ENCODE peak calls at places on chromosomes 6 and 20, in ten cellular contexts. One of them, this sample, is unnamed.

GRCh38 chr20:43017241-43018030 is 172.3 kb downstream of the PTPRT start:
- DNase-seq in right lobe of liver: no peak
- DNase-seq in AG04450: no peak
- DNase-seq in transverse colon: no peak
- DNase-seq in adrenal gland: no peak
- DNase-seq in endodermal cell: peak; percentile 52
- DNase-seq in psoas muscle: no peak
- DNase-seq in vagina: no peak
- DNase-seq in IMR-90: no peak
- DNase-seq in body of pancreas: no peak
- DNase-seq in this sample: no peak

GRCh38 chr6:116008470-116009229 is 52.0 kb downstream of the FRK start:
- DNase-seq in psoas muscle: peak; percentile 37
- DNase-seq in body of pancreas: no peak
- DNase-seq in vagina: no peak
- DNase-seq in IMR-90: peak; percentile 58
- DNase-seq in endodermal cell: no peak
- DNase-seq in transverse colon: no peak
- DNase-seq in adrenal gland: peak; percentile 67
- DNase-seq in right lobe of liver: no peak
- DNase-seq in AG04450: no peak
- DNase-seq in this sample: peak; percentile 79

GRCh38 chr6:168165373-168165772 is 86.4 kb upstream of the FRMD1 start:
- DNase-seq in endodermal cell: no peak
- DNase-seq in psoas muscle: no peak
- DNase-seq in vagina: peak; percentile 67
- DNase-seq in IMR-90: no peak
- DNase-seq in AG04450: no peak
- DNase-seq in body of pancreas: no peak
- DNase-seq in transverse colon: no peak
- DNase-seq in right lobe of liver: no peak
- DNase-seq in adrenal gland: no peak
- DNase-seq in this sample: no peak

GRCh38 chr6:148770408-148771211 is 23.8 kb downstream of the UST start:
- DNase-seq in body of pancreas: no peak
- DNase-seq in right lobe of liver: no peak
- DNase-seq in AG04450: no peak
- DNase-seq in endodermal cell: no peak
- DNase-seq in vagina: no peak
- DNase-seq in IMR-90: no peak
- DNase-seq in transverse colon: no peak
- DNase-seq in psoas muscle: no peak
- DNase-seq in adrenal gland: no peak
- DNase-seq in this sample: no peak

GRCh38 chr20:48266571-48266970 is 481.3 kb upstream of the SULF2 start:
- DNase-seq in endodermal cell: peak; percentile 74
- DNase-seq in body of pancreas: no peak
- DNase-seq in adrenal gland: no peak
- DNase-seq in psoas muscle: no peak
- DNase-seq in right lobe of liver: no peak
- DNase-seq in transverse colon: no peak
- DNase-seq in AG04450: no peak
- DNase-seq in IMR-90: no peak
- DNase-seq in vagina: no peak
- DNase-seq in this sample: no peak

GRCh38 chr6:291697-292505 is at the start of gene DUSP22:
- DNase-seq in endodermal cell: peak; percentile 94
- DNase-seq in adrenal gland: peak; percentile 86
- DNase-seq in vagina: no peak
- DNase-seq in AG04450: peak; percentile 41
- DNase-seq in right lobe of liver: peak; percentile 95
- DNase-seq in IMR-90: peak; percentile 77
- DNase-seq in body of pancreas: peak; percentile 94
- DNase-seq in transverse colon: peak; percentile 93
- DNase-seq in psoas muscle: peak; percentile 92
- DNase-seq in this sample: peak; percentile 91

GRCh38 chr6:21033575-21034026 is 499.3 kb downstream of the CDKAL1 start:
- DNase-seq in psoas muscle: peak; percentile 66
- DNase-seq in AG04450: peak; percentile 56
- DNase-seq in transverse colon: no peak
- DNase-seq in right lobe of liver: no peak
- DNase-seq in adrenal gland: peak; percentile 28
- DNase-seq in endodermal cell: no peak
- DNase-seq in body of pancreas: peak; percentile 27
- DNase-seq in vagina: no peak
- DNase-seq in IMR-90: peak; percentile 85
- DNase-seq in this sample: peak; percentile 83

GRCh38 chr6:137303436-137303835 is 84.3 kb upstream of the IFNGR1 start:
- DNase-seq in AG04450: no peak
- DNase-seq in psoas muscle: no peak
- DNase-seq in IMR-90: peak; percentile 44
- DNase-seq in transverse colon: no peak
- DNase-seq in vagina: no peak
- DNase-seq in endodermal cell: no peak
- DNase-seq in adrenal gland: no peak
- DNase-seq in body of pancreas: no peak
- DNase-seq in right lobe of liver: no peak
- DNase-seq in this sample: no peak

GRCh38 chr6:114138577-114139248 is 167.8 kb upstream of the HDAC2 start:
- DNase-seq in right lobe of liver: no peak
- DNase-seq in AG04450: no peak
- DNase-seq in body of pancreas: no peak
- DNase-seq in psoas muscle: no peak
- DNase-seq in transverse colon: no peak
- DNase-seq in vagina: no peak
- DNase-seq in IMR-90: no peak
- DNase-seq in endodermal cell: no peak
- DNase-seq in adrenal gland: no peak
- DNase-seq in this sample: no peak

GRCh38 chr6:154938245-154938583 is 56.9 kb upstream of the TIAM2 start:
- DNase-seq in IMR-90: no peak
- DNase-seq in psoas muscle: no peak
- DNase-seq in right lobe of liver: no peak
- DNase-seq in adrenal gland: no peak
- DNase-seq in AG04450: no peak
- DNase-seq in endodermal cell: no peak
- DNase-seq in transverse colon: no peak
- DNase-seq in body of pancreas: peak; percentile 53
- DNase-seq in vagina: no peak
- DNase-seq in this sample: no peak
- TF ChIP-seq CTCF in IMR-90: no peak
- TF ChIP-seq CTCF in psoas muscle: no peak
- TF ChIP-seq CTCF in right lobe of liver: no peak
- TF ChIP-seq CTCF in adrenal gland: no peak
- TF ChIP-seq CTCF in AG04450: no peak
- TF ChIP-seq CTCF in endodermal cell: no peak
- TF ChIP-seq CTCF in transverse colon: no peak
- TF ChIP-seq CTCF in body of pancreas: no peak
- TF ChIP-seq CTCF in vagina: no peak
- TF ChIP-seq CTCF in this sample: no peak

GRCh38 chr6:28541996-28542395 is 16.3 kb downstream of the GPX5 start:
- DNase-seq in AG04450: no peak
- DNase-seq in right lobe of liver: no peak
- DNase-seq in body of pancreas: no peak
- DNase-seq in psoas muscle: no peak
- DNase-seq in adrenal gland: no peak
- DNase-seq in transverse colon: no peak
- DNase-seq in endodermal cell: no peak
- DNase-seq in IMR-90: no peak
- DNase-seq in vagina: no peak
- DNase-seq in this sample: no peak

GRCh38 chr6:28542440-28543293 is 17.0 kb downstream of the GPX5 start:
- DNase-seq in IMR-90: peak; percentile 91
- DNase-seq in AG04450: peak; percentile 51
- DNase-seq in endodermal cell: peak; percentile 97
- DNase-seq in transverse colon: peak; percentile 58
- DNase-seq in body of pancreas: peak; percentile 60
- DNase-seq in psoas muscle: no peak
- DNase-seq in right lobe of liver: peak; percentile 48
- DNase-seq in adrenal gland: peak; percentile 17
- DNase-seq in vagina: no peak
- DNase-seq in this sample: peak; percentile 95

GRCh38 chr6:28537065-28537464 is 11.4 kb downstream of the GPX5 start:
- DNase-seq in AG04450: no peak
- DNase-seq in IMR-90: peak; percentile 5
- DNase-seq in vagina: no peak
- DNase-seq in right lobe of liver: no peak
- DNase-seq in transverse colon: no peak
- DNase-seq in endodermal cell: peak; percentile 70
- DNase-seq in adrenal gland: no peak
- DNase-seq in psoas muscle: no peak
- DNase-seq in body of pancreas: no peak
- DNase-seq in this sample: no peak

GRCh38 chr6:28534880-28535279 is 9.2 kb downstream of the GPX5 start:
- DNase-seq in IMR-90: no peak
- DNase-seq in psoas muscle: no peak
- DNase-seq in endodermal cell: no peak
- DNase-seq in AG04450: no peak
- DNase-seq in transverse colon: no peak
- DNase-seq in body of pancreas: no peak
- DNase-seq in vagina: no peak
- DNase-seq in right lobe of liver: no peak
- DNase-seq in adrenal gland: no peak
- DNase-seq in this sample: no peak

DNA sequence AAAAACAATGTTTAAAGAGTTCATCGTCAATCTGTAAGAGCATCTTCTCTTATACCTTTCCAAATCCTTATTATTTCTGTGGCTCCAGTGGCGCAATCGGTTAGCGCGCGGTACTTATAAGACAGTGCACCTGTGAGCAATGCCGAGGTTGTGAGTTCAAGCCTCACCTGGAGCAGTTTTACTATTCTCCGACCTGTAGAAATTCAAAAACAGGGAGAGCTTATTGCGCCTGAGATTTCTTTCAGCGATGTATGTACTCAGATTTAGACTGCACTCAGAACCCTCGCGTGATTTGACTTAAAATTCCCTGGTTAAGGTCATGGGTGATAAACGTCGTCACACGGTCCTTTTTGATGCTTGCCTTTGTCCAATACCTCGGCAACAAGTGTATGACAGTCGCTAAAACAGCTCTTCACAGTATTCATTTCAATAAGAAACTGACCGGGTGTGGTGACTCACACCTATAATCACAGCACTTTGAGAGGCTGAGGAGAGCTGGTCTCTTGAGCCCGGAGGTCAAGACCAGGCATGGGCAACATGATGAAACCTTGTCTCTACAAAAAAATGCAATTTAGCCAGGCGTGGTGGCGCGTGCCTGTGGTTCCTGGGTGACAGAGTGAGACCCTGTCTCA is 11.9 kb downstream of the GPX5 start:
- DNase-seq in endodermal cell: peak; percentile 90
- DNase-seq in body of pancreas: no peak
- DNase-seq in transverse colon: no peak
- DNase-seq in AG04450: no peak
- DNase-seq in adrenal gland: no peak
- DNase-seq in psoas muscle: no peak
- DNase-seq in vagina: no peak
- DNase-seq in IMR-90: peak; percentile 4
- DNase-seq in right lobe of liver: no peak
- DNase-seq in this sample: peak; percentile 75
- H3K4me3 ChIP-seq in endodermal cell: peak overlapping the region; percentile 82
- H3K4me3 ChIP-seq in body of pancreas: no peak overlapping the region
- H3K4me3 ChIP-seq in transverse colon: no peak overlapping the region
- H3K4me3 ChIP-seq in AG04450: no peak overlapping the region
- H3K4me3 ChIP-seq in adrenal gland: no peak overlapping the region
- H3K4me3 ChIP-seq in psoas muscle: no peak overlapping the region
- H3K4me3 ChIP-seq in vagina: no peak overlapping the region
- H3K4me3 ChIP-seq in IMR-90: no peak overlapping the region
- H3K4me3 ChIP-seq in right lobe of liver: no peak overlapping the region
- H3K4me3 ChIP-seq in this sample: no peak overlapping the region

GRCh38 chr20:8633366-8633765 is 435.5 kb upstream of the PLCB4 start:
- DNase-seq in psoas muscle: no peak
- DNase-seq in AG04450: no peak
- DNase-seq in IMR-90: peak; percentile 59
- DNase-seq in adrenal gland: no peak
- DNase-seq in transverse colon: no peak
- DNase-seq in endodermal cell: no peak
- DNase-seq in vagina: no peak
- DNase-seq in right lobe of liver: no peak
- DNase-seq in body of pancreas: no peak
- DNase-seq in this sample: no peak
- H3K27ac ChIP-seq in psoas muscle: no peak overlapping the region
- H3K27ac ChIP-seq in AG04450: no peak overlapping the region
- H3K27ac ChIP-seq in IMR-90: no peak overlapping the region
- H3K27ac ChIP-seq in adrenal gland: no peak overlapping the region
- H3K27ac ChIP-seq in transverse colon: no peak overlapping the region
- H3K27ac ChIP-seq in endodermal cell: no peak overlapping the region
- H3K27ac ChIP-seq in vagina: no peak overlapping the region
- H3K27ac ChIP-seq in right lobe of liver: no peak overlapping the region
- H3K27ac ChIP-seq in body of pancreas: no peak overlapping the region
- H3K27ac ChIP-seq in this sample: no peak overlapping the region

GRCh38 chr6:2952557-2953095 is 18.7 kb downstream of the SERPINB6 start:
- DNase-seq in vagina: no peak
- DNase-seq in psoas muscle: peak; percentile 86
- DNase-seq in AG04450: peak; percentile 75
- DNase-seq in IMR-90: peak; percentile 91
- DNase-seq in endodermal cell: peak; percentile 97
- DNase-seq in transverse colon: peak; percentile 87
- DNase-seq in right lobe of liver: peak; percentile 74
- DNase-seq in adrenal gland: peak; percentile 86
- DNase-seq in body of pancreas: peak; percentile 85
- DNase-seq in this sample: peak; percentile 59

GRCh38 chr6:2950713-2951112 is 20.7 kb downstream of the SERPINB6 start:
- DNase-seq in endodermal cell: peak; percentile 34
- DNase-seq in transverse colon: no peak
- DNase-seq in psoas muscle: no peak
- DNase-seq in body of pancreas: no peak
- DNase-seq in vagina: no peak
- DNase-seq in AG04450: no peak
- DNase-seq in IMR-90: no peak
- DNase-seq in adrenal gland: no peak
- DNase-seq in right lobe of liver: peak; percentile 34
- DNase-seq in this sample: no peak

GRCh38 chr6:2949536-2950083 is 21.8 kb downstream of the SERPINB6 start:
- DNase-seq in psoas muscle: no peak
- DNase-seq in endodermal cell: peak; percentile 17
- DNase-seq in body of pancreas: no peak
- DNase-seq in IMR-90: no peak
- DNase-seq in vagina: no peak
- DNase-seq in right lobe of liver: peak; percentile 9
- DNase-seq in transverse colon: no peak
- DNase-seq in AG04450: no peak
- DNase-seq in adrenal gland: no peak
- DNase-seq in this sample: no peak

GRCh38 chr6:2951723-2952122 is 19.6 kb downstream of the SERPINB6 start:
- DNase-seq in vagina: no peak
- DNase-seq in right lobe of liver: peak; percentile 54
- DNase-seq in psoas muscle: no peak
- DNase-seq in transverse colon: no peak
- DNase-seq in body of pancreas: peak; percentile 63
- DNase-seq in endodermal cell: peak; percentile 83
- DNase-seq in AG04450: no peak
- DNase-seq in adrenal gland: peak; percentile 51
- DNase-seq in IMR-90: no peak
- DNase-seq in this sample: no peak

DNA sequence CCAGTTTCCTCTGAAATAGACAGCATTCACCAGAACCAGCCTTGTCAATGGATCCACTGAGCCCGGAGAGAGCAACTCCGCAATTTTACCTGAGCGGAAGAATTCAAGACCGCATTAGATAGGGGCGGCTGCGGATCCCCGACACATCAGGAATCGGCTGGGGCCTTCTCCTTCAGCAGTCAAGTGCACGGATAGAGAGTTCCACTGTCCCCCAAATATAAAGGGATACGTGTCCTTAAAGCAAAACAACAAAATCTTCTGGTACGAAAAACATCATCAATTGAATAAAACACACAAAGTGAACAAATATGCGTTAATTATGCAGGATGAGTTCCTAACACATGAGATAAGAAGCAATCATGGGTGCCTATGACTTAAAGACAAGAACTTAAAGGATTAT is 18.3 kb downstream of the SERPINB6 start:
- DNase-seq in vagina: no peak
- DNase-seq in transverse colon: no peak
- DNase-seq in endodermal cell: no peak
- DNase-seq in psoas muscle: no peak
- DNase-seq in adrenal gland: no peak
- DNase-seq in IMR-90: no peak
- DNase-seq in AG04450: no peak
- DNase-seq in right lobe of liver: no peak
- DNase-seq in body of pancreas: no peak
- DNase-seq in this sample: no peak
- TF ChIP-seq CTCF in vagina: no peak
- TF ChIP-seq CTCF in transverse colon: no peak
- TF ChIP-seq CTCF in endodermal cell: no peak
- TF ChIP-seq CTCF in psoas muscle: no peak
- TF ChIP-seq CTCF in adrenal gland: no peak
- TF ChIP-seq CTCF in IMR-90: no peak
- TF ChIP-seq CTCF in AG04450: no peak
- TF ChIP-seq CTCF in right lobe of liver: no peak
- TF ChIP-seq CTCF in body of pancreas: no peak
- TF ChIP-seq CTCF in this sample: no peak